ENCODE peak calls at places on chromosomes 11 and 22, in seven cellular contexts. N is C1 segment of cervical spinal cord; A is activated T-cell treated with anti-CD3 and anti-CD28 coated beads, Interleukin-2, amount 50 U/mL, for 4 hours; X is NCI-H1436; V is GM13977; C is coronary artery; R is stimulated activated CD8-positive, alpha-beta memory T cell treated with anti-CD3 and anti-CD28 coated beads, Interleukin-12 subunit alpha, Interleukin-12 subunit beta, amount 100 ng/mL, for 4 hours. W is an unnamed sample.

GRCh38 chr11:126345283-126345682 is 10.2 kb upstream of the ST3GAL4 start:
- DNase-seq in N (no peak), V (no peak), X (no peak), R (no peak), C (no peak), A (no peak), W (no peak)

GRCh38 chr22:29767289-29768051 is at the start of gene UQCR10:
- DNase-seq in V (peak; percentile 93), C (peak; percentile 88), R (peak; percentile 87), A (peak; percentile 87), N (peak; percentile 82), X (peak; percentile 90), W (peak; percentile 92)

GRCh38 chr11:122796128-122796717 is 42.1 kb upstream of the CRTAM start:
- DNase-seq in A (peak; percentile 74), X (peak; percentile 8), C (no peak), R (peak; percentile 53), N (no peak), V (peak; percentile 67), W (peak; percentile 67)

GRCh38 chr11:134498326-134499139 is 86.5 kb upstream of the B3GAT1 start:
- DNase-seq in V (no peak), N (peak; percentile 37), C (no peak), R (no peak), X (no peak), A (no peak), W (peak; percentile 44)

GRCh38 chr22:42603427-42603826 is 11.3 kb downstream of the POLDIP3 start:
- DNase-seq in V (no peak), X (no peak), A (no peak), R (no peak), C (no peak), N (no peak), W (no peak)

GRCh38 chr11:34419158-34419557 is 19.6 kb upstream of the CAT start:
- DNase-seq in C (no peak), V (no peak), N (no peak), R (no peak), A (no peak), X (no peak), W (no peak)

GRCh38 chr11:103624708-103625623 is 411.5 kb upstream of the DDI1 start:
- DNase-seq in A (no peak), N (no peak), V (no peak), X (no peak), R (no peak), C (no peak), W (no peak)

GRCh38 chr11:66336234-66337102 is at the start of gene RIN1:
- DNase-seq in V (peak; percentile 87), A (no peak), X (no peak), R (peak; percentile 42), N (no peak), C (peak; percentile 85), W (peak; percentile 44)

GRCh38 chr11:64572143-64572542 is 18.9 kb upstream of the SLC22A12 start:
- DNase-seq in R (no peak), V (no peak), C (no peak), A (no peak), X (no peak), N (no peak), W (no peak)

GRCh38 chr11:109033627-109034340 is 368.9 kb downstream of the DDX10 start:
- DNase-seq in V (no peak), A (no peak), N (no peak), R (no peak), C (no peak), X (no peak), W (no peak)

GRCh38 chr22:20430101-20430640 is 7.5 kb downstream of the SCARF2 start:
- DNase-seq in C (no peak), X (no peak), A (no peak), R (no peak), V (peak; percentile 62), N (no peak), W (no peak)

GRCh38 chr22:44889233-44889878 is 120.4 kb downstream of the PHF21B start:
- DNase-seq in N (no peak), V (no peak), X (no peak), A (no peak), C (peak; percentile 43), R (no peak), W (peak; percentile 30)

GRCh38 chr11:15276616-15277015 is 161.9 kb downstream of the INSC start:
- DNase-seq in A (no peak), R (no peak), C (no peak), V (no peak), N (no peak), X (peak; percentile 47), W (no peak)

GRCh38 chr11:14232652-14233051 is 126.3 kb downstream of the RRAS2 start:
- DNase-seq in X (no peak), V (no peak), N (no peak), C (no peak), R (no peak), A (no peak), W (no peak)

GRCh38 chr11:284081-285020 is 4.6 kb upstream of the PGGHG start:
- DNase-seq in C (peak; percentile 68), R (no peak), A (no peak), X (no peak), N (no peak), V (no peak), W (no peak)

GRCh38 chr11:56509439-56509838 is 18.3 kb upstream of the OR5M8 start:
- DNase-seq in X (no peak), V (no peak), A (no peak), C (no peak), N (no peak), R (no peak), W (no peak)

GRCh38 chr22:50173221-50173982 is 2.9 kb downstream of the PANX2 start:
- DNase-seq in R (no peak), A (peak; percentile 1), V (peak; percentile 66), C (no peak), X (no peak), N (no peak), W (no peak)